ENCODE peak calls at places on chromosomes 13 and 19, in six cellular contexts. D is H9; H is Karpas-422; R is aorta; Z is CD8-positive, alpha-beta T cell; C is BE2C. U is an unnamed sample.

GRCh38 chr13:89784161-89784809 is 1563.2 kb upstream of the MIR17HG start:
- DNase-seq in D (no peak), H (no peak), R (no peak), Z (no peak), C (no peak), U (no peak)

GRCh38 chr13:20461481-20461859 is 64.2 kb downstream of the CRYL1 start:
- DNase-seq in D (no peak), H (no peak), R (no peak), Z (no peak), C (no peak), U (no peak)

GRCh38 chr13:49679244-49679643 is 12.0 kb downstream of the EBPL start:
- DNase-seq in D (no peak), H (peak; percentile 70), R (no peak), Z (no peak), C (no peak), U (no peak)

GRCh38 chr19:44212865-44213346 is 574 bp downstream of the ZNF227 start:
- DNase-seq in D (no peak), H (peak; percentile 62), R (no peak), Z (no peak), C (no peak), U (peak; percentile 5)

GRCh38 chr19:11373166-11373884 is 1.1 kb upstream of the SWSAP1 start:
- DNase-seq in D (peak; percentile 74), H (peak; percentile 51), R (no peak), Z (no peak), C (peak; percentile 88), U (no peak)

GRCh38 chr19:17716309-17716929 is 2.9 kb upstream of the MAP1S start:
- DNase-seq in D (no peak), H (peak; percentile 67), R (no peak), Z (no peak), C (no peak), U (no peak)

GRCh38 chr19:57099199-57099661 is 20.6 kb upstream of the USP29 start:
- DNase-seq in D (peak; percentile 65), H (peak; percentile 90), R (peak; percentile 90), Z (peak; percentile 53), C (peak; percentile 59), U (peak; percentile 76)

GRCh38 chr19:2431318-2432055 is 4.1 kb upstream of the TIMM13 start:
- DNase-seq in D (no peak), H (no peak), R (no peak), Z (no peak), C (no peak), U (no peak)

GRCh38 chr19:50311723-50312635 is 17.2 kb downstream of the KCNC3 start:
- DNase-seq in D (peak; percentile 85), H (peak; percentile 79), R (no peak), Z (no peak), C (peak; percentile 49), U (peak; percentile 29)

GRCh38 chr13:98007001-98007400 is 53.5 kb downstream of the IPO5 start:
- DNase-seq in D (no peak), H (no peak), R (no peak), Z (no peak), C (no peak), U (no peak)

GRCh38 chr19:45376045-45376724 is 5.8 kb upstream of the ERCC2 start:
- DNase-seq in D (peak; percentile 77), H (no peak), R (no peak), Z (no peak), C (no peak), U (peak; percentile 81)

GRCh38 chr13:111183959-111184684 is 69.0 kb downstream of the ARHGEF7 start:
- DNase-seq in D (no peak), H (no peak), R (no peak), Z (no peak), C (no peak), U (no peak)

GRCh38 chr19:10543420-10544241 is at the start of gene ATG4D:
- DNase-seq in D (peak; percentile 90), H (peak; percentile 92), R (peak; percentile 92), Z (peak; percentile 91), C (peak; percentile 87), U (peak; percentile 85)

GRCh38 chr19:43711751-43712355 is 4.0 kb upstream of the IRGC start:
- DNase-seq in D (no peak), H (no peak), R (no peak), Z (no peak), C (no peak), U (no peak)

GRCh38 chr13:75818181-75819110 is 182.3 kb downstream of the LMO7 start:
- DNase-seq in D (no peak), H (no peak), R (no peak), Z (no peak), C (no peak), U (no peak)

GRCh38 chr13:40350283-40350992 is 316.0 kb downstream of the FOXO1 start:
- DNase-seq in D (no peak), H (no peak), R (no peak), Z (no peak), C (no peak), U (no peak)

DNA sequence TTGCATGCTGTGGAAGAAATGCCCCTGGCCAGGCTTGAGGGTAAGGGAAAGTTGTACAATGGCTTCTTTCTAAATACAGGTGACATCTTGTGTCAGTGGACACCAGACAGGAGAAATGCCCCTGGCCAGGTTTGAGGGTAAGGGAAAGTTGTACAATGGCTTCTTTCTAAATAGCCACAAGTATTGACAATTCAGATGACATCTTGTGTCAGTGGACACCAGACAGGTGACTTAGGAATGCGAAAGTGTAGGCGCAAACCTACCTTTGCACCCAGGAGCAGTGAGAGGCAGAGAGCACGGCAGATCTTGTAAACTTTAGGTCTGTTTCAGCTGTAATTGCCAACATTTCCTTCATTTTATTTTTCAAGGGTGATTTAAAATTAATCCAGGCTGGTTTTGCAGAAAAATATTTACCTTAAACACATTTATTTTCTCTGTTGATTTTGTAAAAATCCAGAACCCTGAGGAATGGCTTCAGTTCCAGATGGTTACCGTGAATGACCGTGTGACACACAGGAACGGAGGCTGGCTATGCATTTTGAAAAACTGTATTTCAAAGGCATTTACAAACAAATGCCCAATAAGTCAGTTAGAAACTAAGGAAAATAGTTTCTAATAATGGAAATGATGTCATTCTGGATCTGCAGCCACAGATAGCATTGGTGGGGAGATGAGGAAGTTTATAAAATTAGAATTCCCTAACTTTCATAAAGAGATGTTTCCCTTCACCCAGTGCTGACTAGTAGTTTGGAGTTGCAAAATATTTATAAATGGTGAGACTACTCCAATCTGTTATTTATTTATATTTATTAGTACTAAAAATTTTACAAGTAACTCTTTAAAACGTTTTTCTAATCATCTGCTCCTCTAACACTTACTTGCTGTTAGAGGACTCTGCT is 34.9 kb downstream of the TNFSF13B start:
- DNase-seq in D (no peak), H (no peak), R (no peak), Z (no peak), C (no peak), U (no peak)
- H3K4me1 ChIP-seq in D (peaks cover 2% of the 10 kb centered on the region), H (no peaks in the 10 kb centered on the region), R (no peaks in the 10 kb centered on the region), Z (no peaks in the 10 kb centered on the region), C (no peaks in the 10 kb centered on the region), U (no peaks in the 10 kb centered on the region)

DNA sequence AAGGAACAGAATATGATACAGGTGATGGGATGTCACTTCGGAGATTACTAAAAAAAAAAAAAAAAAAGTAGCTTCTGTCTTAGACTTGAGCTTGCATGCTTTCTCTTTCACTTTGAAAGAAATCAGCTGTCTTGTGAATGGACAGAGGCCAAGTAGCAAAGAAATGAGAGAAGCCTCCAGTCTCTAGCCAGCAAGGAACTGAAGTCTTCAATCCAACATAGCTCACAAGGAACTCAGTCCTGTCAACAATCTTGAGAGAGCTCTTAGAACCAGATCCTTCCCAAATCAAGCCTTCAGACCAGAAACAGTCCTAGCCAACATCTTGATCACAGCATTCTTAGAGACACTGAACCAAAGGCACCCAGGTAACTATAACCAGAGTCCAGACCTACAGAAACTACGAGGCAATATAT is 7.7 kb downstream of the N4BP2L2 start:
- DNase-seq in D (no peak), H (no peak), R (no peak), Z (no peak), C (no peak), U (no peak)
- H3K4me1 ChIP-seq in D (no peaks in the 10 kb centered on the region), H (peaks cover 24% of the 10 kb centered on the region), R (peaks cover 4% of the 10 kb centered on the region), Z (peaks cover 66% of the 10 kb centered on the region), C (peaks cover 11% of the 10 kb centered on the region), U (peaks cover 3% of the 10 kb centered on the region)

GRCh38 chr19:53847555-53847954 is 20.1 kb upstream of the MYADM start:
- DNase-seq in D (no peak), H (no peak), R (no peak), Z (no peak), C (no peak), U (no peak)

GRCh38 chr19:53849237-53849676 is 18.4 kb upstream of the MYADM start:
- DNase-seq in D (no peak), H (no peak), R (no peak), Z (no peak), C (no peak), U (no peak)

DNA sequence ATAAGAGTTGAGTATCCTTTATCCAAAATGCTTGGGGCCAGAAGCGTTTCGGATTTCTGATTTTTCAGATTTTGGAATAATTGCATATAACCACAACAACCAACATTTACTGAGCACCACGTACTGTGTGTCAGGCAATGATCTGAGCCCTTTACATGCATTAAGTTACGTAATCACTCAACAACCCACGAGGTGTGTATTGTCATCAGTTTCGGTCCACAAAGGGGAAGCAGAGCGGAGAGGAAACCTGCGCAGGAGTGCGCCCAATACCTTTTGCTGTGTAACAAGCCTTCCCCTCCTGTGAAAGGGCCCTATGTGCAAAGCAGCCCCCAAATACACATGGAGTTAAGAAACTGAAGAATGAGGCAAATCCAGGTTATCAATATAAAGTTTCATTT is 20.7 kb upstream of the NLRP12 start:
- DNase-seq in D (no peak), H (no peak), R (no peak), Z (no peak), C (no peak), U (no peak)
- H3K4me1 ChIP-seq in D (no peaks in the 10 kb centered on the region), H (no peaks in the 10 kb centered on the region), R (no peaks in the 10 kb centered on the region), Z (no peaks in the 10 kb centered on the region), C (no peaks in the 10 kb centered on the region), U (no peaks in the 10 kb centered on the region)

GRCh38 chr19:47228937-47229673 is 1.9 kb downstream of the BBC3 start:
- DNase-seq in D (no peak), H (no peak), R (no peak), Z (peak; percentile 55), C (peak; percentile 29), U (no peak)

GRCh38 chr19:47229674-47230121 is 1.3 kb downstream of the BBC3 start:
- DNase-seq in D (no peak), H (peak; percentile 63), R (no peak), Z (no peak), C (no peak), U (no peak)

GRCh38 chr19:47231215-47232054 is 436 bp upstream of the BBC3 start:
- DNase-seq in D (peak; percentile 93), H (peak; percentile 84), R (peak; percentile 97), Z (peak; percentile 93), C (peak; percentile 94), U (peak; percentile 86)

GRCh38 chr19:47230921-47231214 is at the start of gene BBC3:
- DNase-seq in D (no peak), H (no peak), R (no peak), Z (no peak), C (no peak), U (no peak)

DNA sequence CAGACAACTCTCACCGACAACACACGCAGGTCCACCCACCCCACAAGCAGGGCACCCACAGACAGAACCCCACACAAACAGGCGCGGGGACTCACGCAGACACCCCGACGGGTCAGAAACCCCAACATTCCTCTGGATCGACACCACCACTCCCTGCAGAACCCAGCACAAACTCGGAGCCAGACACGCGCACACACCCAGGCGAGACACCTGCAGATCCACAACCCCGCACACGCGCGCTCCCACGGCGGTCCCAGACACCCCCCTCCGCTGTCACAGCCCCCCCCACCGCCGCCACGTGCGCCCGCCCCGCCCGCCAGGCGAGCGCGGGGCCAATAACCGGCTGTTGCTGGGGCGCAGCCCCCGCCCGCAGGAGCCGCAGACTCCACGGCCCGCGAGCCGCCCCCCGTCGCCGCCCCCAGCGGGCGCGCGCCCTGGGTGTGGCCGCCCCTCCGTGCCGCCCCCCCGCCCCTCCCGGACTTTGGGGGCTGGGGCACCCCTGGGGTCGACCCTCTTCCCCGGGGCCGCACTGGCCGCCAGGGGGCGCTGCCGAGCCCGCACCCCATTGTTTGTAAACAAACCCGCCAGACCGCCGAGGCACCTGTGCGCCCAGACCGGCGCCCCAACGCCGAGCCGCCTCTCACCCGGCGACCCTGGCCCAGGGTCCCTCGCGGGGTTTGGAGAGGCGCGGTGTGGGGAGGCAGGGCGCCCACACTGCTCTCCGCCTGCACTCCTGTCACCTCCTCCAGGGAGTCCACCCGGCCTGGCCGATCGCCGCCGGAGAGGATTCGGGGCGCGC is 678 bp downstream of the BBC3 start:
- DNase-seq in D (peak; percentile 73), H (peak; percentile 83), R (peak; percentile 93), Z (peak; percentile 89), C (peak; percentile 69), U (peak; percentile 64)
- H3K4me1 ChIP-seq in D (peaks cover 7% of the 10 kb centered on the region), H (peaks cover 49% of the 10 kb centered on the region), R (no peaks in the 10 kb centered on the region), Z (peaks cover 47% of the 10 kb centered on the region), C (peaks cover 19% of the 10 kb centered on the region), U (peaks cover 28% of the 10 kb centered on the region)

U was measured in SJCRH30.